ENCODE peak calls at places on chromosomes 5 and 9, in ten cellular contexts. One of them, this sample, is unnamed.

GRCh38 chr5:172525633-172526360 is 71.5 kb upstream of the SH3PXD2B start:
- DNase-seq in caudate nucleus: no peak
- DNase-seq in GM23248: no peak
- DNase-seq in NCI-H2081: no peak
- DNase-seq in NCI-H1092 treated with DMSO at 0.1 percent for 48 hours: no peak
- DNase-seq in left ventricle myocardium inferior: no peak
- DNase-seq in CD4-positive, alpha-beta memory T cell: no peak
- DNase-seq in pancreas: no peak
- DNase-seq in RPMI7951: no peak
- DNase-seq in ureter: peak; percentile 4
- DNase-seq in this sample: no peak

GRCh38 chr5:7629559-7629958 is 221.4 kb downstream of the CFAP90 start:
- DNase-seq in ureter: no peak
- DNase-seq in CD4-positive, alpha-beta memory T cell: no peak
- DNase-seq in left ventricle myocardium inferior: no peak
- DNase-seq in caudate nucleus: no peak
- DNase-seq in NCI-H2081: peak; percentile 73
- DNase-seq in pancreas: no peak
- DNase-seq in RPMI7951: no peak
- DNase-seq in NCI-H1092 treated with DMSO at 0.1 percent for 48 hours: peak; percentile 85
- DNase-seq in GM23248: no peak
- DNase-seq in this sample: peak; percentile 35

GRCh38 chr5:124743534-124744169 is 2.8 kb downstream of the ZNF608 start:
- DNase-seq in GM23248: peak; percentile 17
- DNase-seq in pancreas: no peak
- DNase-seq in left ventricle myocardium inferior: no peak
- DNase-seq in RPMI7951: no peak
- DNase-seq in caudate nucleus: no peak
- DNase-seq in NCI-H2081: peak; percentile 54
- DNase-seq in ureter: peak; percentile 44
- DNase-seq in CD4-positive, alpha-beta memory T cell: no peak
- DNase-seq in NCI-H1092 treated with DMSO at 0.1 percent for 48 hours: peak; percentile 20
- DNase-seq in this sample: peak; percentile 30

GRCh38 chr5:111227226-111227782 is 3.1 kb downstream of the CAMK4 start:
- DNase-seq in caudate nucleus: no peak
- DNase-seq in left ventricle myocardium inferior: no peak
- DNase-seq in pancreas: no peak
- DNase-seq in GM23248: no peak
- DNase-seq in ureter: no peak
- DNase-seq in CD4-positive, alpha-beta memory T cell: no peak
- DNase-seq in NCI-H1092 treated with DMSO at 0.1 percent for 48 hours: no peak
- DNase-seq in RPMI7951: peak; percentile 6
- DNase-seq in NCI-H2081: no peak
- DNase-seq in this sample: no peak

GRCh38 chr9:18658764-18659705 is 185.1 kb downstream of the ADAMTSL1 start:
- DNase-seq in left ventricle myocardium inferior: no peak
- DNase-seq in pancreas: no peak
- DNase-seq in GM23248: peak; percentile 79
- DNase-seq in CD4-positive, alpha-beta memory T cell: no peak
- DNase-seq in caudate nucleus: no peak
- DNase-seq in ureter: no peak
- DNase-seq in RPMI7951: peak; percentile 60
- DNase-seq in NCI-H1092 treated with DMSO at 0.1 percent for 48 hours: no peak
- DNase-seq in NCI-H2081: no peak
- DNase-seq in this sample: no peak

GRCh38 chr5:33367396-33367795 is 73.4 kb upstream of the TARS1 start:
- DNase-seq in left ventricle myocardium inferior: no peak
- DNase-seq in CD4-positive, alpha-beta memory T cell: no peak
- DNase-seq in caudate nucleus: no peak
- DNase-seq in GM23248: no peak
- DNase-seq in pancreas: no peak
- DNase-seq in ureter: no peak
- DNase-seq in NCI-H2081: no peak
- DNase-seq in NCI-H1092 treated with DMSO at 0.1 percent for 48 hours: no peak
- DNase-seq in RPMI7951: no peak
- DNase-seq in this sample: no peak

GRCh38 chr9:2620876-2621677 is 510 bp upstream of the VLDLR start:
- DNase-seq in GM23248: peak; percentile 96
- DNase-seq in NCI-H2081: peak; percentile 92
- DNase-seq in CD4-positive, alpha-beta memory T cell: peak; percentile 11
- DNase-seq in NCI-H1092 treated with DMSO at 0.1 percent for 48 hours: peak; percentile 87
- DNase-seq in RPMI7951: peak; percentile 70
- DNase-seq in caudate nucleus: peak; percentile 82
- DNase-seq in ureter: peak; percentile 79
- DNase-seq in left ventricle myocardium inferior: peak; percentile 85
- DNase-seq in pancreas: peak; percentile 87
- DNase-seq in this sample: peak; percentile 39

GRCh38 chr9:132702254-132702653 is 32.0 kb downstream of the GTF3C4 start:
- DNase-seq in left ventricle myocardium inferior: no peak
- DNase-seq in ureter: no peak
- DNase-seq in NCI-H1092 treated with DMSO at 0.1 percent for 48 hours: no peak
- DNase-seq in GM23248: no peak
- DNase-seq in pancreas: no peak
- DNase-seq in caudate nucleus: no peak
- DNase-seq in RPMI7951: no peak
- DNase-seq in NCI-H2081: no peak
- DNase-seq in CD4-positive, alpha-beta memory T cell: no peak
- DNase-seq in this sample: no peak

GRCh38 chr5:111795142-111795541 is 38.1 kb upstream of the NREP start:
- DNase-seq in CD4-positive, alpha-beta memory T cell: no peak
- DNase-seq in left ventricle myocardium inferior: no peak
- DNase-seq in pancreas: no peak
- DNase-seq in caudate nucleus: no peak
- DNase-seq in NCI-H2081: no peak
- DNase-seq in RPMI7951: no peak
- DNase-seq in NCI-H1092 treated with DMSO at 0.1 percent for 48 hours: no peak
- DNase-seq in GM23248: no peak
- DNase-seq in ureter: no peak
- DNase-seq in this sample: no peak

GRCh38 chr5:72390836-72391235 is 70.7 kb downstream of the PTCD2 start:
- DNase-seq in left ventricle myocardium inferior: no peak
- DNase-seq in pancreas: no peak
- DNase-seq in GM23248: no peak
- DNase-seq in caudate nucleus: no peak
- DNase-seq in RPMI7951: no peak
- DNase-seq in CD4-positive, alpha-beta memory T cell: no peak
- DNase-seq in NCI-H2081: no peak
- DNase-seq in NCI-H1092 treated with DMSO at 0.1 percent for 48 hours: no peak
- DNase-seq in ureter: no peak
- DNase-seq in this sample: no peak

GRCh38 chr9:3299872-3300271 is 225.9 kb downstream of the RFX3 start:
- DNase-seq in ureter: no peak
- DNase-seq in pancreas: no peak
- DNase-seq in CD4-positive, alpha-beta memory T cell: no peak
- DNase-seq in caudate nucleus: no peak
- DNase-seq in GM23248: no peak
- DNase-seq in NCI-H1092 treated with DMSO at 0.1 percent for 48 hours: no peak
- DNase-seq in RPMI7951: no peak
- DNase-seq in left ventricle myocardium inferior: no peak
- DNase-seq in NCI-H2081: no peak
- DNase-seq in this sample: no peak

GRCh38 chr9:110890416-110890815 is 147.9 kb downstream of the LPAR1 start:
- DNase-seq in NCI-H1092 treated with DMSO at 0.1 percent for 48 hours: no peak
- DNase-seq in ureter: no peak
- DNase-seq in left ventricle myocardium inferior: no peak
- DNase-seq in caudate nucleus: no peak
- DNase-seq in GM23248: no peak
- DNase-seq in pancreas: no peak
- DNase-seq in CD4-positive, alpha-beta memory T cell: no peak
- DNase-seq in NCI-H2081: no peak
- DNase-seq in RPMI7951: peak; percentile 47
- DNase-seq in this sample: no peak

GRCh38 chr9:131397100-131397790 is 3.4 kb downstream of the PRRC2B start:
- DNase-seq in NCI-H2081: peak; percentile 54
- DNase-seq in CD4-positive, alpha-beta memory T cell: no peak
- DNase-seq in pancreas: no peak
- DNase-seq in GM23248: peak; percentile 68
- DNase-seq in NCI-H1092 treated with DMSO at 0.1 percent for 48 hours: no peak
- DNase-seq in ureter: no peak
- DNase-seq in left ventricle myocardium inferior: no peak
- DNase-seq in caudate nucleus: no peak
- DNase-seq in RPMI7951: no peak
- DNase-seq in this sample: no peak